ENCODE peak calls at places on chromosomes 2 and 18, in four cellular contexts. E, T, F and G are unnamed samples.

GRCh38 chr18:6734746-6735430 is 5.4 kb downstream of the ARHGAP28 start:
- DNase-seq in E (no peak), T (no peak), F (no peak), G (no peak)

GRCh38 chr2:70901235-70902066 is 34.2 kb upstream of the ATP6V1B1 start:
- DNase-seq in E (no peak), T (peak), F (peak), G (no peak)

GRCh38 chr18:24086082-24086481 is 52.8 kb upstream of the CABYR start:
- DNase-seq in E (no peak), T (no peak), F (peak), G (no peak)

GRCh38 chr2:5690718-5691658 is 1.2 kb upstream of the SOX11 start:
- DNase-seq in E (no peak), T (no peak), F (peak), G (peak)

GRCh38 chr2:207970825-207971142 is 54.5 kb downstream of the PLEKHM3 start:
- DNase-seq in E (no peak), T (no peak), F (no peak), G (no peak)

GRCh38 chr2:5692561-5693287 is 540 bp downstream of the SOX11 start:
- DNase-seq in E (no peak), T (no peak), F (no peak), G (no peak)

GRCh38 chr2:75464348-75464946 is 96.3 kb downstream of the EVA1A start:
- DNase-seq in E (peak), T (peak), F (no peak), G (no peak)

GRCh38 chr18:45353530-45353929 is 261.7 kb upstream of the SLC14A2 start:
- DNase-seq in E (no peak), T (no peak), F (no peak), G (no peak)

GRCh38 chr2:3278521-3279218 is 98.9 kb downstream of the EIPR1 start:
- DNase-seq in E (no peak), T (no peak), F (no peak), G (no peak)

GRCh38 chr2:31236433-31237205 is 2.7 kb downstream of the EHD3 start:
- DNase-seq in E (no peak), T (no peak), F (no peak), G (no peak)

GRCh38 chr2:144208924-144209323 is 311.0 kb downstream of the ZEB2 start:
- DNase-seq in E (no peak), T (no peak), F (no peak), G (no peak)

GRCh38 chr18:36572135-36572856 is 256.5 kb downstream of the TPGS2 start:
- DNase-seq in E (peak), T (peak), F (peak), G (no peak)

GRCh38 chr2:231018184-231018583 is 19.1 kb upstream of the C2orf72 start:
- DNase-seq in E (no peak), T (no peak), F (no peak), G (no peak)

GRCh38 chr2:120540719-120541552 is 194.7 kb upstream of the GLI2 start:
- DNase-seq in E (no peak), T (no peak), F (no peak), G (no peak)

GRCh38 chr18:62732631-62733030 is 17.3 kb downstream of the PHLPP1 start:
- DNase-seq in E (no peak), T (no peak), F (no peak), G (no peak)

GRCh38 chr2:7572460-7572859 is 655.2 kb downstream of the RNF144A start:
- DNase-seq in E (no peak), T (no peak), F (peak), G (no peak)

GRCh38 chr2:158756331-158756730 is 38.8 kb upstream of the DAPL1 start:
- DNase-seq in E (no peak), T (no peak), F (no peak), G (no peak)

GRCh38 chr2:191030521-191031154 is 16.7 kb upstream of the STAT1 start:
- DNase-seq in E (peak), T (peak), F (peak), G (no peak)

GRCh38 chr2:158457826-158458616 is 1.3 kb downstream of the PKP4 start:
- DNase-seq in E (peak), T (peak), F (peak), G (peak)

GRCh38 chr2:206212673-206213513 is 53.2 kb downstream of the EEF1B2 start:
- DNase-seq in E (no peak), T (no peak), F (no peak), G (no peak)

GRCh38 chr18:49044898-49045297 is 94.1 kb upstream of the SMAD7 start:
- DNase-seq in E (no peak), T (no peak), F (no peak), G (no peak)

GRCh38 chr2:241234066-241234790 is 45.8 kb downstream of the ANO7 start:
- DNase-seq in E (no peak), T (no peak), F (no peak), G (no peak)

GRCh38 chr2:15636972-15637785 is 45.5 kb downstream of the DDX1 start:
- DNase-seq in E (peak), T (peak), F (peak), G (peak)

GRCh38 chr2:150787353-150788098 is 300.1 kb upstream of the RND3 start:
- DNase-seq in E (no peak), T (no peak), F (no peak), G (no peak)

GRCh38 chr2:24930768-24931167 is 10.7 kb upstream of the ADCY3 start:
- DNase-seq in E (no peak), T (peak), F (no peak), G (no peak)

GRCh38 chr2:197869501-197870111 is 65.2 kb downstream of the PLCL1 start:
- DNase-seq in E (no peak), T (no peak), F (no peak), G (no peak)

GRCh38 chr2:60260646-60261296 is 292.7 kb downstream of the BCL11A start:
- DNase-seq in E (no peak), T (no peak), F (no peak), G (no peak)

GRCh38 chr2:48531141-48531648 is 1.2 kb downstream of the STON1 start:
- DNase-seq in E (peak), T (no peak), F (no peak), G (peak)

GRCh38 chr2:150517951-150518680 is 30.6 kb upstream of the RND3 start:
- DNase-seq in E (no peak), T (no peak), F (no peak), G (no peak)

GRCh38 chr2:8462280-8462679 is 219.6 kb upstream of the ID2 start:
- DNase-seq in E (no peak), T (no peak), F (no peak), G (no peak)

GRCh38 chr2:32947484-32948143 is 861 bp downstream of the LTBP1 start:
- DNase-seq in E (no peak), T (peak), F (no peak), G (no peak)